ENCODE peak calls at places on chromosome 17, in six cellular contexts. G is fibroblast of lung; H is stimulated activated CD4-positive, alpha-beta T cell treated with anti-CD3 and anti-CD28 coated beads, Interleukin-1b, Interleukin-23, amount 100 ng/mL, for 48 hours; A is stimulated activated CD8-positive, alpha-beta memory T cell treated with anti-CD3 and anti-CD28 coated beads, Interleukin-7, amount 100 ng/mL, for 1 hour; V is cortex of kidney; S is NCI-H1092 treated with DMSO at 0.1 percent for 48 hours. P is an unnamed sample.

GRCh38 chr17:43822566-43823190 is 10.3 kb downstream of the MPP3 start:
- DNase-seq in V (no peak), H (no peak), S (no peak), G (no peak), A (no peak), P (no peak)

GRCh38 chr17:17445925-17446665 is 30.7 kb upstream of the MED9 start:
- DNase-seq in A (no peak), G (peak), V (no peak), S (no peak), H (no peak), P (peak)

GRCh38 chr17:62741290-62741689 is 66.8 kb downstream of the MARCHF10 start:
- DNase-seq in V (no peak), S (no peak), A (no peak), G (no peak), H (no peak), P (no peak)

GRCh38 chr17:80774643-80775281 is 216.9 kb upstream of the CHMP6 start:
- DNase-seq in G (no peak), A (no peak), S (peak), H (no peak), V (no peak), P (no peak)

GRCh38 chr17:933168-934083 is 46.1 kb downstream of the NXN start:
- DNase-seq in V (no peak), S (no peak), A (no peak), H (no peak), G (peak), P (peak)

GRCh38 chr17:81994593-81995462 is 17.4 kb downstream of the ASPSCR1 start:
- DNase-seq in V (no peak), A (no peak), S (no peak), G (peak), H (no peak), P (no peak)

GRCh38 chr17:4550534-4551039 is 4.6 kb downstream of the MYBBP1A start:
- DNase-seq in S (no peak), V (no peak), G (no peak), H (no peak), A (no peak), P (no peak)

GRCh38 chr17:79838541-79839274 is 532 bp downstream of the CBX4 start:
- DNase-seq in S (peak), V (no peak), H (peak), G (peak), A (no peak), P (peak)

GRCh38 chr17:69220098-69220497 is 8.5 kb downstream of the ABCA10 start:
- DNase-seq in A (no peak), H (no peak), V (no peak), S (no peak), G (no peak), P (no peak)

GRCh38 chr17:1216209-1216937 is 36.6 kb upstream of the ABR start:
- DNase-seq in G (no peak), S (no peak), A (no peak), V (no peak), H (no peak), P (no peak)

GRCh38 chr17:50542795-50543774 is 3.9 kb upstream of the SPATA20 start:
- DNase-seq in A (no peak), G (no peak), H (no peak), S (no peak), V (no peak), P (no peak)

GRCh38 chr17:64534187-64534586 is 27.4 kb downstream of the CEP95 start:
- DNase-seq in V (no peak), A (no peak), H (no peak), G (no peak), S (no peak), P (no peak)

GRCh38 chr17:67238976-67239375 is 6.0 kb downstream of the HELZ start:
- DNase-seq in V (no peak), G (no peak), S (no peak), A (no peak), H (no peak), P (no peak)

GRCh38 chr17:12547829-12548228 is 117.9 kb upstream of the MYOCD start:
- DNase-seq in V (no peak), H (no peak), A (no peak), S (no peak), G (no peak), P (no peak)

GRCh38 chr17:7717756-7718350 is 309 bp downstream of the DNAH2 start:
- DNase-seq in V (no peak), H (no peak), G (peak), S (peak), A (no peak), P (peak)

P was measured in hepatic stellate cell.